ENCODE peak calls at places on chromosomes 2 and 18, in seven cellular contexts. D, E, P, G, Z, T and Q are unnamed samples.

GRCh38 chr2:174546519-174547506 is 50.8 kb downstream of the WIPF1 start:
- DNase-seq in D (no peak), G (no peak), E (no peak), Z (no peak), P (peak; percentile 43), T (peak; percentile 43), Q (no peak)

GRCh38 chr18:73719611-73720010 is 428.0 kb downstream of the FBXO15 start:
- DNase-seq in T (no peak), D (no peak), E (no peak), G (no peak), P (no peak), Z (peak; percentile 21), Q (no peak)

GRCh38 chr2:150204449-150204848 is 283.0 kb downstream of the RND3 start:
- DNase-seq in E (no peak), T (peak; percentile 69), P (peak; percentile 98), Z (peak; percentile 14), G (no peak), D (no peak), Q (no peak)

GRCh38 chr2:14427982-14428567 is 204.4 kb upstream of the LRATD1 start:
- DNase-seq in T (peak; percentile 83), D (no peak), E (no peak), Z (no peak), G (no peak), P (peak; percentile 53), Q (no peak)

GRCh38 chr2:119252186-119253113 is 28.8 kb downstream of the STEAP3 start:
- DNase-seq in P (peak; percentile 97), Z (peak; percentile 95), D (no peak), G (no peak), E (no peak), T (peak; percentile 89), Q (no peak)

GRCh38 chr2:209687261-209687660 is 84.4 kb upstream of the UNC80 start:
- DNase-seq in E (no peak), P (no peak), D (no peak), Z (no peak), T (no peak), G (no peak), Q (no peak)

GRCh38 chr2:219199470-219200211 is 6.9 kb upstream of the ZFAND2B start:
- DNase-seq in D (no peak), P (no peak), E (no peak), Z (no peak), T (no peak), G (no peak), Q (no peak)

GRCh38 chr2:66772618-66773017 is 337.7 kb downstream of the MEIS1 start:
- DNase-seq in Z (no peak), T (no peak), D (peak; percentile 4), P (no peak), G (no peak), E (no peak), Q (no peak)

GRCh38 chr2:236309669-236310029 is 45.4 kb upstream of the ASB18 start:
- DNase-seq in E (no peak), Z (no peak), P (no peak), T (no peak), D (no peak), G (no peak), Q (no peak)

GRCh38 chr2:216713691-216714411 is 18.5 kb upstream of the IGFBP5 start:
- DNase-seq in Z (peak; percentile 89), P (peak; percentile 93), G (no peak), T (peak; percentile 86), E (no peak), D (peak; percentile 22), Q (peak; percentile 53)

GRCh38 chr2:241901018-241901380 is 31.5 kb downstream of the RTP5 start:
- DNase-seq in E (peak; percentile 40), D (no peak), Z (no peak), P (no peak), G (no peak), T (no peak), Q (no peak)

GRCh38 chr2:38935568-38936172 is 46.0 kb downstream of the ARHGEF33 start:
- DNase-seq in D (no peak), T (peak; percentile 12), Z (peak; percentile 36), G (no peak), E (no peak), P (peak; percentile 84), Q (no peak)

GRCh38 chr2:189018636-189019035 is 44.5 kb downstream of the COL3A1 start:
- DNase-seq in Z (no peak), D (no peak), G (no peak), P (peak; percentile 60), E (no peak), T (peak; percentile 48), Q (no peak)

GRCh38 chr2:150472122-150472899 is 15.2 kb downstream of the RND3 start:
- DNase-seq in E (peak; percentile 51), P (peak; percentile 87), G (no peak), D (peak; percentile 59), Z (peak; percentile 69), T (peak; percentile 86), Q (peak; percentile 62)

GRCh38 chr2:222391866-222392265 is 32.5 kb upstream of the SGPP2 start:
- DNase-seq in P (no peak), Z (no peak), D (no peak), T (no peak), G (no peak), E (no peak), Q (no peak)

GRCh38 chr18:2522112-2522511 is 49.2 kb downstream of the METTL4 start:
- DNase-seq in P (no peak), T (no peak), Z (no peak), E (no peak), G (no peak), D (no peak), Q (no peak)

GRCh38 chr2:55891671-55892071 is 31.9 kb downstream of the EFEMP1 start:
- DNase-seq in E (no peak), P (no peak), T (peak; percentile 33), G (no peak), Z (no peak), D (no peak), Q (no peak)

GRCh38 chr2:239803764-239804111 is 221.4 kb downstream of the NDUFA10 start:
- DNase-seq in E (no peak), T (no peak), Z (no peak), P (no peak), G (no peak), D (no peak), Q (no peak)

GRCh38 chr2:64941751-64942150 is 47.4 kb upstream of the SLC1A4 start:
- DNase-seq in P (no peak), D (no peak), T (no peak), Z (no peak), E (no peak), G (no peak), Q (no peak)

GRCh38 chr2:239298126-239298804 is 102.6 kb downstream of the HDAC4 start:
- DNase-seq in T (no peak), Z (no peak), G (peak; percentile 55), P (peak; percentile 26), D (no peak), E (peak; percentile 41), Q (peak; percentile 15)

GRCh38 chr2:84393829-84394228 is 65.3 kb downstream of the SUCLG1 start:
- DNase-seq in E (no peak), P (peak; percentile 50), G (no peak), T (no peak), D (no peak), Z (peak; percentile 33), Q (no peak)

GRCh38 chr2:84797271-84797670 is 83.6 kb downstream of the TRABD2A start:
- DNase-seq in E (no peak), Z (no peak), T (no peak), P (no peak), G (no peak), D (no peak), Q (no peak)

GRCh38 chr18:54774971-54775665 is 53.2 kb upstream of the RAB27B start:
- DNase-seq in P (peak; percentile 10), G (no peak), D (peak; percentile 75), Z (no peak), T (peak; percentile 13), E (no peak), Q (no peak)

GRCh38 chr2:29011650-29012060 is 30.6 kb downstream of the TOGARAM2 start:
- DNase-seq in D (peak; percentile 55), E (no peak), T (no peak), Z (no peak), G (peak; percentile 54), P (no peak), Q (peak; percentile 84)

GRCh38 chr18:69948919-69949537 is 1.4 kb upstream of the CD226 start:
- DNase-seq in Z (no peak), E (no peak), T (peak; percentile 62), D (peak; percentile 48), G (no peak), P (peak; percentile 57), Q (peak; percentile 56)

GRCh38 chr2:26245231-26245732 is 543 bp downstream of the HADHB start:
- DNase-seq in Z (no peak), D (no peak), T (no peak), P (peak; percentile 28), E (peak; percentile 62), G (peak; percentile 47), Q (peak; percentile 34)

GRCh38 chr18:49155410-49155809 is 204.6 kb upstream of the SMAD7 start:
- DNase-seq in E (no peak), D (no peak), Z (no peak), T (no peak), G (no peak), P (no peak), Q (no peak)

GRCh38 chr18:27656167-27656778 is 471.2 kb upstream of the CHST9 start:
- DNase-seq in E (no peak), T (no peak), Z (peak; percentile 88), P (no peak), D (peak; percentile 7), G (no peak), Q (no peak)

GRCh38 chr2:12430036-12430795 is 286.5 kb upstream of the TRIB2 start:
- DNase-seq in Z (no peak), T (peak; percentile 71), G (no peak), E (no peak), D (no peak), P (peak; percentile 85), Q (no peak)

GRCh38 chr2:27039871-27040270 is 7.1 kb downstream of the TMEM214 start:
- DNase-seq in T (no peak), Z (no peak), P (no peak), E (no peak), G (no peak), D (no peak), Q (no peak)

GRCh38 chr18:58887613-58887963 is 22.9 kb downstream of the ZNF532 start:
- DNase-seq in E (no peak), G (no peak), D (peak; percentile 68), P (no peak), T (no peak), Z (no peak), Q (peak; percentile 80)

GRCh38 chr2:23480991-23481797 is 96.2 kb downstream of the KLHL29 start:
- DNase-seq in Z (peak; percentile 87), E (no peak), P (peak; percentile 90), D (peak; percentile 76), T (peak; percentile 58), G (no peak), Q (no peak)